ENCODE peak calls at places on chromosome 21, in five cellular contexts. One of them, this sample, is unnamed.

GRCh38 chr21:44735821-44736220 is 24.4 kb upstream of the TSPEAR start:
- DNase-seq in K562: no peak
- DNase-seq in H1: no peak
- DNase-seq in HepG2: no peak
- DNase-seq in GM12878: no peak
- DNase-seq in this sample: no peak

GRCh38 chr21:8997011-8997440 is 1524.4 kb upstream of the TPTE start:
- DNase-seq in K562: no peak
- DNase-seq in H1: no peak
- DNase-seq in HepG2: peak
- DNase-seq in GM12878: no peak
- DNase-seq in this sample: no peak

GRCh38 chr21:28018741-28019669 is 973.7 kb downstream of the LTN1 start:
- DNase-seq in K562: no peak
- DNase-seq in H1: no peak
- DNase-seq in HepG2: no peak
- DNase-seq in GM12878: no peak
- DNase-seq in this sample: peak

GRCh38 chr21:33402011-33402979 is 918 bp upstream of the IFNGR2 start:
- DNase-seq in K562: peak
- DNase-seq in H1: no peak
- DNase-seq in HepG2: no peak
- DNase-seq in GM12878: no peak
- DNase-seq in this sample: peak

GRCh38 chr21:43768868-43769167 is 7.3 kb downstream of the CSTB start:
- DNase-seq in K562: no peak
- DNase-seq in H1: no peak
- DNase-seq in HepG2: no peak
- DNase-seq in GM12878: no peak
- DNase-seq in this sample: no peak

GRCh38 chr21:45029968-45030636 is 44.3 kb upstream of the ADARB1 start:
- DNase-seq in K562: no peak
- DNase-seq in H1: peak
- DNase-seq in HepG2: no peak
- DNase-seq in GM12878: no peak
- DNase-seq in this sample: peak

GRCh38 chr21:41142051-41142795 is 25.7 kb upstream of the BACE2 start:
- DNase-seq in K562: no peak
- DNase-seq in H1: no peak
- DNase-seq in HepG2: peak
- DNase-seq in GM12878: no peak
- DNase-seq in this sample: no peak

GRCh38 chr21:37139902-37140301 is 66.8 kb downstream of the TTC3 start:
- DNase-seq in K562: no peak
- DNase-seq in H1: no peak
- DNase-seq in HepG2: no peak
- DNase-seq in GM12878: no peak
- DNase-seq in this sample: no peak

GRCh38 chr21:43903451-43904091 is 38.5 kb downstream of the AGPAT3 start:
- DNase-seq in K562: no peak
- DNase-seq in H1: no peak
- DNase-seq in HepG2: no peak
- DNase-seq in GM12878: no peak
- DNase-seq in this sample: no peak

GRCh38 chr21:21921410-21922232 is 923.4 kb downstream of the NCAM2 start:
- DNase-seq in K562: peak
- DNase-seq in H1: no peak
- DNase-seq in HepG2: no peak
- DNase-seq in GM12878: no peak
- DNase-seq in this sample: no peak

GRCh38 chr21:33510826-33511225 is 19.3 kb upstream of the DNAJC28 start:
- DNase-seq in K562: peak
- DNase-seq in H1: no peak
- DNase-seq in HepG2: no peak
- DNase-seq in GM12878: no peak
- DNase-seq in this sample: no peak

GRCh38 chr21:45142469-45142868 is 68.1 kb downstream of the ADARB1 start:
- DNase-seq in K562: no peak
- DNase-seq in H1: no peak
- DNase-seq in HepG2: no peak
- DNase-seq in GM12878: no peak
- DNase-seq in this sample: no peak

GRCh38 chr21:27425172-27425571 is 458.3 kb upstream of the ADAMTS5 start:
- DNase-seq in K562: no peak
- DNase-seq in H1: no peak
- DNase-seq in HepG2: no peak
- DNase-seq in GM12878: no peak
- DNase-seq in this sample: no peak

GRCh38 chr21:27796106-27796505 is 829.2 kb upstream of the ADAMTS5 start:
- DNase-seq in K562: no peak
- DNase-seq in H1: no peak
- DNase-seq in HepG2: no peak
- DNase-seq in GM12878: no peak
- DNase-seq in this sample: no peak

GRCh38 chr21:42556476-42556875 is 42.8 kb downstream of the SLC37A1 start:
- DNase-seq in K562: no peak
- DNase-seq in H1: no peak
- DNase-seq in HepG2: no peak
- DNase-seq in GM12878: no peak
- DNase-seq in this sample: peak

GRCh38 chr21:33855190-33855589 is 60.4 kb downstream of the ATP5PO start:
- DNase-seq in K562: peak
- DNase-seq in H1: no peak
- DNase-seq in HepG2: peak
- DNase-seq in GM12878: no peak
- DNase-seq in this sample: peak

GRCh38 chr21:41663805-41664788 is 102.8 kb downstream of the RIPK4 start:
- DNase-seq in K562: no peak
- DNase-seq in H1: no peak
- DNase-seq in HepG2: peak
- DNase-seq in GM12878: peak
- DNase-seq in this sample: no peak

GRCh38 chr21:42781981-42782722 is 97.2 kb downstream of the WDR4 start:
- DNase-seq in K562: no peak
- DNase-seq in H1: no peak
- DNase-seq in HepG2: no peak
- DNase-seq in GM12878: no peak
- DNase-seq in this sample: no peak

GRCh38 chr21:45431781-45432572 is 27.0 kb downstream of the COL18A1 start:
- DNase-seq in K562: no peak
- DNase-seq in H1: no peak
- DNase-seq in HepG2: peak
- DNase-seq in GM12878: no peak
- DNase-seq in this sample: no peak

GRCh38 chr21:34022557-34023335 is 50.6 kb upstream of the MRPS6 start:
- DNase-seq in K562: no peak
- DNase-seq in H1: no peak
- DNase-seq in HepG2: no peak
- DNase-seq in GM12878: no peak
- DNase-seq in this sample: no peak

GRCh38 chr21:42002421-42002958 is 7.7 kb downstream of the ZBTB21 start:
- DNase-seq in K562: no peak
- DNase-seq in H1: no peak
- DNase-seq in HepG2: no peak
- DNase-seq in GM12878: peak
- DNase-seq in this sample: no peak

GRCh38 chr21:41932191-41932575 is 21.6 kb downstream of the C2CD2 start:
- DNase-seq in K562: no peak
- DNase-seq in H1: no peak
- DNase-seq in HepG2: no peak
- DNase-seq in GM12878: no peak
- DNase-seq in this sample: no peak

GRCh38 chr21:37369307-37369854 is 2.8 kb downstream of the DYRK1A start:
- DNase-seq in K562: no peak
- DNase-seq in H1: no peak
- DNase-seq in HepG2: no peak
- DNase-seq in GM12878: no peak
- DNase-seq in this sample: no peak

GRCh38 chr21:40685121-40685630 is 161.8 kb downstream of the DSCAM start:
- DNase-seq in K562: no peak
- DNase-seq in H1: no peak
- DNase-seq in HepG2: no peak
- DNase-seq in GM12878: no peak
- DNase-seq in this sample: no peak

GRCh38 chr21:46172863-46173528 is 11.3 kb downstream of the SPATC1L start:
- DNase-seq in K562: no peak
- DNase-seq in H1: no peak
- DNase-seq in HepG2: no peak
- DNase-seq in GM12878: no peak
- DNase-seq in this sample: no peak

GRCh38 chr21:17679002-17679600 is 66.4 kb upstream of the BTG3 start:
- DNase-seq in K562: peak
- DNase-seq in H1: no peak
- DNase-seq in HepG2: peak
- DNase-seq in GM12878: peak
- DNase-seq in this sample: no peak

GRCh38 chr21:39564200-39564599 is 48.5 kb upstream of the B3GALT5 start:
- DNase-seq in K562: no peak
- DNase-seq in H1: no peak
- DNase-seq in HepG2: no peak
- DNase-seq in GM12878: no peak
- DNase-seq in this sample: no peak

GRCh38 chr21:39567180-39567972 is 45.4 kb upstream of the B3GALT5 start:
- DNase-seq in K562: no peak
- DNase-seq in H1: no peak
- DNase-seq in HepG2: no peak
- DNase-seq in GM12878: no peak
- DNase-seq in this sample: no peak

GRCh38 chr21:39559511-39559910 is 53.2 kb upstream of the B3GALT5 start:
- DNase-seq in K562: no peak
- DNase-seq in H1: no peak
- DNase-seq in HepG2: no peak
- DNase-seq in GM12878: no peak
- DNase-seq in this sample: no peak

GRCh38 chr21:39561128-39561527 is 51.6 kb upstream of the B3GALT5 start:
- DNase-seq in K562: no peak
- DNase-seq in H1: no peak
- DNase-seq in HepG2: no peak
- DNase-seq in GM12878: no peak
- DNase-seq in this sample: no peak

GRCh38 chr21:39562791-39563770 is 49.7 kb upstream of the B3GALT5 start:
- DNase-seq in K562: no peak
- DNase-seq in H1: no peak
- DNase-seq in HepG2: no peak
- DNase-seq in GM12878: no peak
- DNase-seq in this sample: no peak
- TF ChIP-seq USF2 in K562: no peak
- TF ChIP-seq USF2 in H1: no peak
- TF ChIP-seq USF2 in HepG2: no peak
- TF ChIP-seq USF2 in GM12878: no peak
- TF ChIP-seq USF2 in this sample: no peak

GRCh38 chr21:38716088-38716487 is 89.6 kb upstream of the ETS2 start:
- DNase-seq in K562: no peak
- DNase-seq in H1: no peak
- DNase-seq in HepG2: no peak
- DNase-seq in GM12878: no peak
- DNase-seq in this sample: no peak

GRCh38 chr21:38716942-38717341 is 88.8 kb upstream of the ETS2 start:
- DNase-seq in K562: no peak
- DNase-seq in H1: no peak
- DNase-seq in HepG2: no peak
- DNase-seq in GM12878: no peak
- DNase-seq in this sample: no peak

GRCh38 chr21:38712076-38712475 is 93.7 kb upstream of the ETS2 start:
- DNase-seq in K562: peak
- DNase-seq in H1: peak
- DNase-seq in HepG2: peak
- DNase-seq in GM12878: no peak
- DNase-seq in this sample: peak

GRCh38 chr21:38720074-38720473 is 85.7 kb upstream of the ETS2 start:
- DNase-seq in K562: no peak
- DNase-seq in H1: no peak
- DNase-seq in HepG2: no peak
- DNase-seq in GM12878: no peak
- DNase-seq in this sample: no peak

DNA sequence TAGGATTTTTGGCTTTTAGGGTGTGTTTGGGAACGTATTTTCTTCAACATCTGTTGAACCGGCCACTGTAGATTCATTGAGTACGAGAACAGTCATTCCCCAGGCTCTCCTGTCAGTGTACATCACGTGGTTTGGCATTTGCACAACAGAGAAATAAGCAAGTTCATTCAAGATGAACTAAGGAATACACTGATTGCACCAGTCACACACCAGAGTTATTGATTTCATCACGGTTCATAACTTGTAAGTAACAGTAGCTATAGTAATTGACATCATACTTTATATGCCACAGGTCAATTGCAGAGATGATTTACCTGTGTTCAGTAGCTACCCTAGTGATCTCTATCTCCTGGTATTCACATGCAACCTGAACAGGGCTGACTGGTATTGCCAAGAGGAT is 90.7 kb upstream of the ETS2 start:
- DNase-seq in K562: no peak
- DNase-seq in H1: no peak
- DNase-seq in HepG2: no peak
- DNase-seq in GM12878: no peak
- DNase-seq in this sample: no peak
- TF ChIP-seq ATF3 in K562: no peak
- TF ChIP-seq ATF3 in H1: no peak
- TF ChIP-seq ATF3 in HepG2: no peak
- TF ChIP-seq ATF3 in GM12878: no peak
- TF ChIP-seq ATF3 in this sample: no peak

GRCh38 chr21:35969281-35969680 is 91.0 kb downstream of the SETD4 start:
- DNase-seq in K562: no peak
- DNase-seq in H1: no peak
- DNase-seq in HepG2: no peak
- DNase-seq in GM12878: no peak
- DNase-seq in this sample: no peak
- TF ChIP-seq USF2 in K562: no peak
- TF ChIP-seq USF2 in H1: no peak
- TF ChIP-seq USF2 in HepG2: no peak
- TF ChIP-seq USF2 in GM12878: no peak
- TF ChIP-seq USF2 in this sample: no peak

GRCh38 chr21:25788677-25789076 is 53.9 kb downstream of the GABPA start:
- DNase-seq in K562: no peak
- DNase-seq in H1: no peak
- DNase-seq in HepG2: no peak
- DNase-seq in GM12878: no peak
- DNase-seq in this sample: no peak
- TF ChIP-seq ATF3 in K562: no peak
- TF ChIP-seq ATF3 in H1: no peak
- TF ChIP-seq ATF3 in HepG2: no peak
- TF ChIP-seq ATF3 in GM12878: no peak
- TF ChIP-seq ATF3 in this sample: no peak

This sample was measured in WTC11.